ENCODE peak calls at places on chromosomes 1 and 21, in five cellular contexts. L is AG04450, T is mammary epithelial cell, O is neural progenitor cell, N is epithelial cell of esophagus. J is an unnamed sample.

GRCh38 chr1:183349201-183349711 is 68.9 kb downstream of the NMNAT2 start:
- DNase-seq in L (no peak), T (peak; percentile 15), O (peak; percentile 41), N (peak; percentile 13), J (no peak)

GRCh38 chr21:45388611-45389296 is 16.2 kb upstream of the COL18A1 start:
- DNase-seq in L (no peak), T (no peak), O (no peak), N (no peak), J (no peak)

GRCh38 chr21:30408782-30409494 is 13.1 kb downstream of the KRTAP13-1 start:
- DNase-seq in L (no peak), T (peak; percentile 83), O (peak; percentile 89), N (peak; percentile 94), J (peak; percentile 87)

GRCh38 chr1:53592521-53592982 is 133.4 kb downstream of the DMRTB1 start:
- DNase-seq in L (peak; percentile 57), T (peak; percentile 9), O (peak; percentile 29), N (peak; percentile 36), J (peak; percentile 20)

GRCh38 chr1:205579711-205580110 is 52.1 kb downstream of the ELK4 start:
- DNase-seq in L (no peak), T (no peak), O (no peak), N (no peak), J (no peak)

GRCh38 chr1:54885863-54886723 is 902 bp downstream of the DHCR24 start:
- DNase-seq in L (no peak), T (peak; percentile 77), O (peak; percentile 31), N (peak; percentile 77), J (peak; percentile 82)

GRCh38 chr1:53556657-53557227 is 97.5 kb downstream of the DMRTB1 start:
- DNase-seq in L (no peak), T (no peak), O (no peak), N (no peak), J (no peak)

GRCh38 chr1:234554478-234555311 is 55.3 kb downstream of the IRF2BP2 start:
- DNase-seq in L (no peak), T (no peak), O (no peak), N (no peak), J (no peak)

GRCh38 chr1:67711850-67712202 is 26.8 kb downstream of the GADD45A start:
- DNase-seq in L (no peak), T (no peak), O (no peak), N (no peak), J (no peak)

GRCh38 chr1:81703352-81703735 is 97.4 kb upstream of the ADGRL2 start:
- DNase-seq in L (no peak), T (peak; percentile 50), O (no peak), N (peak; percentile 69), J (peak; percentile 73)

GRCh38 chr1:82392513-82392912 is 591.8 kb downstream of the ADGRL2 start:
- DNase-seq in L (no peak), T (peak; percentile 69), O (no peak), N (peak; percentile 90), J (peak; percentile 95)

GRCh38 chr1:11802973-11803885 is 2.5 kb downstream of the MTHFR start:
- DNase-seq in L (peak; percentile 95), T (peak; percentile 80), O (peak; percentile 95), N (peak; percentile 87), J (peak; percentile 83)

GRCh38 chr1:213829806-213830205 is 158.0 kb upstream of the PROX1 start:
- DNase-seq in L (no peak), T (no peak), O (peak; percentile 31), N (no peak), J (no peak)

GRCh38 chr1:115495603-115496002 is 146.2 kb upstream of the VANGL1 start:
- DNase-seq in L (no peak), T (no peak), O (no peak), N (peak; percentile 91), J (peak; percentile 50)

GRCh38 chr1:184792450-184792969 is 37.9 kb upstream of the EDEM3 start:
- DNase-seq in L (peak; percentile 84), T (peak; percentile 98), O (no peak), N (peak; percentile 97), J (peak; percentile 99)

GRCh38 chr1:94324168-94324544 is 86.8 kb upstream of the ARHGAP29 start:
- DNase-seq in L (no peak), T (peak; percentile 63), O (no peak), N (peak; percentile 46), J (peak; percentile 68)

GRCh38 chr1:228092342-228093049 is 10.0 kb downstream of the ARF1 start:
- DNase-seq in L (no peak), T (no peak), O (no peak), N (no peak), J (no peak)

GRCh38 chr1:79982218-79982617 is 975.7 kb upstream of the ADGRL4 start:
- DNase-seq in L (peak; percentile 58), T (no peak), O (no peak), N (no peak), J (no peak)

GRCh38 chr1:112460672-112461071 is 48.1 kb upstream of the WNT2B start:
- DNase-seq in L (no peak), T (no peak), O (no peak), N (peak; percentile 24), J (peak; percentile 7)

GRCh38 chr1:80668370-80668769 is 1132.4 kb upstream of the ADGRL2 start:
- DNase-seq in L (no peak), T (no peak), O (no peak), N (no peak), J (no peak)

GRCh38 chr1:59990470-59990869 is 63.9 kb upstream of the CYP2J2 start:
- DNase-seq in L (no peak), T (no peak), O (no peak), N (no peak), J (no peak)

GRCh38 chr1:70706381-70707173 is 295.5 kb downstream of the CTH start:
- DNase-seq in L (no peak), T (no peak), O (peak; percentile 69), N (no peak), J (no peak)

GRCh38 chr1:158124034-158124433 is 56.7 kb upstream of the CD1D start:
- DNase-seq in L (no peak), T (peak; percentile 72), O (no peak), N (peak; percentile 95), J (peak; percentile 93)

GRCh38 chr1:61181016-61181560 is 98.7 kb downstream of the NFIA start:
- DNase-seq in L (no peak), T (no peak), O (no peak), N (no peak), J (no peak)

GRCh38 chr1:61184714-61185106 is 102.3 kb downstream of the NFIA start:
- DNase-seq in L (no peak), T (no peak), O (no peak), N (no peak), J (no peak)

GRCh38 chr1:61184035-61184713 is 101.8 kb downstream of the NFIA start:
- DNase-seq in L (peak; percentile 32), T (peak; percentile 11), O (no peak), N (peak; percentile 87), J (peak; percentile 82)

GRCh38 chr1:61183471-61184034 is 101.2 kb downstream of the NFIA start:
- DNase-seq in L (no peak), T (no peak), O (no peak), N (peak; percentile 9), J (peak; percentile 17)

DNA sequence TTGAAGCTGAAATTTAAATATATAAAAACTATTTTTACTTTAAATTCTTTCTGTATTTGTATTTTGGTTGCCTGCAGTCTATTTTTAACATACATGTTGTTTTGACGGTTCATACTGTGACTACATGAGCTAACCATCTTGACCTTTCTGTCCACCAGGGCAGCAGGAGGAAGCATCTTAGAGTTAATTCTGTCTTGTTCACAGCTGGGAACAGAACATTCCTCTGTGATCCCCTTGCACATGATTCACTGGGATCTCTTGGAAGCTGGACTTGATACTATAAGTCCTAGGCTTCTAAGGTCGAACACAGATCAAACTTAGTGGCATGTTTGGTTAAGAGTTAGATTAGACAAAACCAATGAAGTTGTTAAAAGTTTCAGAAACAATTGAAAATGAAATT is 99.7 kb downstream of the NFIA start:
- DNase-seq in L (peak; percentile 21), T (no peak), O (no peak), N (peak; percentile 13), J (peak; percentile 26)
- TF ChIP-seq CTCF in L (no peak), T (no peak), O (no peak), N (no peak), J (no peak)

DNA sequence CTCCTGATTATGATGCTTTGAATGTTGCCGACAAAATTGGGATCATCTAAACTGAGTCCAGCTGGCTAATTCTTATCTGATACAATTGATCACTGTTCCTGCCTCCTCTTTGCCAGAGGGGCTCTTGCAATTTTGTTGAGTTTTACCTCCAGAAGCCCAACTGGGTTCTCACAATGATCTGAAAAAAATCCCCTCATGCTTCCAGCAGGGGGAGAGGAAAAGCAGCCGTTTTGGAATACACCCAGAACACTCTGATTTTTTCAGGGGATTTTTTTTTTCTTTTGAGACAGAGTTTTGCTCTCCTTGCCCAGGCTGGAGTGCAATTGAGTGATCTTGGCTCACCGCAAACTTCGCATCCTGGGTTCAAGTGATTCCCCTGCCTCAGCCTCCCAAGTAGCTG is 13.9 kb upstream of the RERE start:
- DNase-seq in L (no peak), T (no peak), O (no peak), N (no peak), J (no peak)
- TF ChIP-seq CTCF in L (peak; percentile 64), T (peak; percentile 16), O (peak; percentile 47), N (peak; percentile 31), J (no peak)

GRCh38 chr1:156619582-156619955 is 354 bp downstream of the HAPLN2 start:
- DNase-seq in L (no peak), T (no peak), O (no peak), N (no peak), J (no peak)
- TF ChIP-seq CTCF in L (no peak), T (no peak), O (no peak), N (no peak), J (no peak)

GRCh38 chr1:215677112-215677511 is 110.0 kb downstream of the KCTD3 start:
- DNase-seq in L (no peak), T (no peak), O (no peak), N (no peak), J (no peak)
- TF ChIP-seq CTCF in L (no peak), T (no peak), O (no peak), N (no peak), J (no peak)

GRCh38 chr1:65434255-65434654 is 13.8 kb downstream of the LEPR start:
- DNase-seq in L (no peak), T (no peak), O (no peak), N (no peak), J (no peak)
- TF ChIP-seq CTCF in L (peak; percentile 4), T (peak; percentile 2), O (peak; percentile 26), N (peak; percentile 2), J (no peak)